ENCODE peak calls at places on chromosomes 1 and 21, in nine cellular contexts. E is fibroblast of lung; J is left ventricle myocardium inferior; S is GM20000; U is astrocyte of the spinal cord; M is CD8-positive, alpha-beta T cell; I is mammary epithelial cell; H is AG04450; L is dorsolateral prefrontal cortex. B is an unnamed sample.

GRCh38 chr1:244941121-244941520 is 76.8 kb upstream of the HNRNPU start:
- DNase-seq in I (no peak), S (peak; percentile 76), H (no peak), M (no peak), U (no peak), E (no peak), L (no peak), J (no peak), B (no peak)

GRCh38 chr21:37623689-37624088 is 257.1 kb downstream of the DYRK1A start:
- DNase-seq in H (no peak), I (no peak), U (no peak), J (no peak), M (no peak), E (no peak), L (no peak), S (no peak), B (no peak)

GRCh38 chr1:116508984-116509980 is 61.5 kb downstream of the CD58 start:
- DNase-seq in U (peak; percentile 92), M (no peak), I (peak; percentile 94), S (no peak), L (no peak), J (no peak), E (peak; percentile 90), H (no peak), B (no peak)

GRCh38 chr1:46131727-46132528 is 501 bp downstream of the PIK3R3 start:
- DNase-seq in I (peak; percentile 37), U (peak; percentile 44), S (peak; percentile 20), L (peak; percentile 23), E (peak; percentile 37), J (no peak), M (peak; percentile 44), H (no peak), B (no peak)

GRCh38 chr1:206590025-206590834 is 22.0 kb downstream of the EIF2D start:
- DNase-seq in S (peak; percentile 40), E (peak; percentile 61), L (no peak), U (peak; percentile 78), M (peak; percentile 50), J (no peak), H (no peak), I (peak; percentile 96), B (no peak)

GRCh38 chr1:93448983-93449805 is 1.3 kb downstream of the FNBP1L start:
- DNase-seq in J (no peak), I (peak; percentile 60), E (peak; percentile 56), M (no peak), L (peak; percentile 27), S (peak; percentile 25), H (no peak), U (peak; percentile 41), B (peak; percentile 55)

GRCh38 chr1:151924691-151925587 is 15.6 kb upstream of the THEM4 start:
- DNase-seq in M (no peak), U (no peak), J (no peak), H (no peak), L (no peak), E (no peak), S (peak; percentile 17), I (no peak), B (no peak)

GRCh38 chr1:23010734-23011449 is 4.8 kb downstream of the TEX46 start:
- DNase-seq in U (peak; percentile 85), I (peak; percentile 86), E (peak; percentile 45), H (no peak), S (no peak), L (no peak), M (no peak), J (no peak), B (no peak)

GRCh38 chr21:46461909-46462308 is 3.2 kb downstream of the DIP2A start:
- DNase-seq in U (no peak), S (no peak), H (no peak), M (no peak), L (no peak), E (no peak), J (no peak), I (no peak), B (no peak)

GRCh38 chr1:27872802-27873665 is 690 bp downstream of the THEMIS2 start:
- DNase-seq in I (peak; percentile 73), H (no peak), L (no peak), E (peak; percentile 33), M (peak; percentile 28), U (no peak), S (peak; percentile 55), J (no peak), B (no peak)

GRCh38 chr1:75034376-75034775 is 99.8 kb upstream of the LHX8 start:
- DNase-seq in S (no peak), H (no peak), J (no peak), L (no peak), U (no peak), I (no peak), E (no peak), M (no peak), B (no peak)

GRCh38 chr1:25610822-25611630 is 5.6 kb upstream of the MAN1C1 start:
- DNase-seq in U (no peak), E (peak; percentile 55), S (no peak), M (peak; percentile 22), H (no peak), I (no peak), J (no peak), L (no peak), B (no peak)
- TF ChIP-seq CTCF in U (peak; percentile 19), E (peak; percentile 54), S (no peak), M (peak; percentile 31), H (peak; percentile 56), I (no peak), J (peak; percentile 28), L (no peak), B (no peak)

GRCh38 chr1:154478639-154479038 is 23.4 kb upstream of the TDRD10 start:
- DNase-seq in S (peak; percentile 61), I (peak; percentile 32), J (no peak), U (peak; percentile 30), L (no peak), H (no peak), E (peak; percentile 19), M (no peak), B (no peak)
- TF ChIP-seq CTCF in S (no peak), I (peak; percentile 22), J (no peak), U (no peak), L (peak; percentile 8), H (peak; percentile 11), E (no peak), M (no peak), B (peak; percentile 29)

DNA sequence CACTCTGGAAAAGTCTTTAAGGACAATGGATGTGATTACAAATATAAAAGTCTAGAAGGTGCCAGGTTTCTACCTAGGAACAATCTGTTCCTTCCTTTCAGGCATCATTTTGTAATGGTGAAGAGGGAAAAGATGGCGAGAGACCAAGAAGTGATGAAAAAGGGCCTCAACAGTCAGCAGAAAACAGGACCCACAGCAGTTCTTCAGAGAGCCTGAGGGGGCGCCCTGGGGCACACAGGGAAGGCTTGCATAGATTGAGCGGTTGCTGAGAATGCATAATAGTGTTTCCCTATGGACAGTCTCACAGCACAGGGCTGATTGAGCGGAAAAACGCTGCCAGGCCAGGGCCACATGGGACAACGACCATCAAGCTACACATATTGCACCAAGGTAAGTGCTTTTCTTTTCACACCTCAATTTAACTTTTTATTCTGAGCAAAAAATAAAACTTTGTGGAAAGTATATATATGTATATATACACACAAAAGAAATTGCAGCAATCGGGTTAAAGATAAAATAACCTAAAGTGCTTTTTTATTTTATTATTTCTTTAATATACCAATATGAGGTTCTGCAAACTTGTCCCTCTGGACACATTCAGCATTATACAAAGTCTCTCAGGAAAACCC is 3.1 kb upstream of the YRDC start:
- DNase-seq in S (peak; percentile 79), E (peak; percentile 85), I (peak; percentile 51), M (peak; percentile 62), U (peak; percentile 78), J (peak; percentile 48), L (peak; percentile 42), H (no peak), B (peak; percentile 78)
- TF ChIP-seq CTCF in S (peak; percentile 86), E (peak; percentile 96), I (peak; percentile 90), M (peak; percentile 91), U (peak; percentile 96), J (peak; percentile 83), L (peak; percentile 62), H (peak; percentile 88), B (peak; percentile 66)

GRCh38 chr1:4422496-4423289 is 231.7 kb upstream of the AJAP1 start:
- DNase-seq in H (no peak), I (no peak), E (no peak), M (no peak), U (no peak), S (no peak), J (no peak), L (no peak), B (no peak)
- TF ChIP-seq CTCF in H (no peak), I (no peak), E (no peak), M (no peak), U (no peak), S (no peak), J (peak; percentile 27), L (peak; percentile 22), B (no peak)

DNA sequence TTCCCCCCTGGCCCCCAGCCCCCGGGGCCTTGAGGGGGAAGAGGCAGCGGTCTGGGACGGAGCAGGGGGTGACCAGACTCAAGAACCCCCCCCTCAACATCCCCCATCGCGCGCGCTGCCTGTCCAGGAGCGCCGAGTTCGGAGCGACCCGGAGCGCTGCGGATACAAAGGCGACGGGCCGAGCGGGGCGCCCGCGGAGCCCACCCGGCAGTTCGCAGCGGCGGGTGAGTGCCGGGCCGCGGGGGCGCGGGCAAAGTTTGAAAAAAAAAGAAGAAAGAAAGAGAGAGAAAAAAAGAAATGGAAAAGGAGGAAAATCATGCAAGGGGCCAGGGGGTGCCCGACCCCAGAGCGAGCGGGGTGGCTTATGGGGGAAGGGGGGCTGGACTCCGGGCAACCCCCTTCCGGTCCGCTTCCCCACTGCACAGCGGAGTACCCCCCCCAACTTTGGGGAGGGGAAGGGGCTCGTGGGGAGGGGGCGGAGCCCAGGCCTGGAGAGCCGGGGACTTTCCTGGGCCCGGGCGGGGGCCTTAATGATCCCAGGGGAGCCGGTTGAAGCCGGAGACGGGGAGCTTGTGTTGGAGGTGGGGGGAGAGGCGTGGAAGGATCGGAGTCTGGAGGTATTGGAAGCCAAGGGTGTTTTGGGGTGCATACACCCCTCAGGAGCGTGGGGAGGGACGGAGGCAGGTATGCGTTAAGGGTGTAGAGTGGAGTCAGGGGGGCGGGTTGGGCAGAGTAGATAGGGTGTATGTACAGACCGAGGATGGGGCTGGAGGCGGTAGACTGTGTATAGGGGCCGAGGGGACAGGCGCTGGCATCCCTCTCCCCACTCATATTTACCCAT is 502 bp downstream of the VANGL2 start:
- DNase-seq in H (no peak), M (peak; percentile 10), E (no peak), I (no peak), L (no peak), J (no peak), S (peak; percentile 57), U (no peak), B (peak; percentile 73)
- TF ChIP-seq CTCF in H (no peak), M (no peak), E (no peak), I (no peak), L (no peak), J (no peak), S (no peak), U (no peak), B (no peak)

GRCh38 chr1:183419399-183419798 is 1.2 kb upstream of the NMNAT2 start:
- DNase-seq in S (no peak), L (no peak), U (no peak), M (no peak), I (no peak), H (no peak), E (no peak), J (no peak), B (no peak)
- TF ChIP-seq CTCF in S (no peak), L (no peak), U (no peak), M (no peak), I (no peak), H (no peak), E (no peak), J (no peak), B (no peak)